ENCODE peak calls at places on chromosomes 7 and 10, in six cellular contexts. K, Y, W, P, I and D are unnamed samples.

GRCh38 chr7:133794490-133794889 is 332.6 kb upstream of the LRGUK start:
- DNase-seq in K (no peak), Y (no peak), W (peak; percentile 51), P (no peak), I (peak; percentile 30), D (no peak)

GRCh38 chr7:47375121-47375551 is 206.8 kb downstream of the TNS3 start:
- DNase-seq in K (no peak), Y (no peak), W (no peak), P (no peak), I (peak; percentile 27), D (no peak)

GRCh38 chr7:55534916-55535636 is 37.2 kb downstream of the VOPP1 start:
- DNase-seq in K (no peak), Y (no peak), W (no peak), P (no peak), I (no peak), D (no peak)

GRCh38 chr7:95886501-95887090 is 114.2 kb downstream of the DYNC1I1 start:
- DNase-seq in K (no peak), Y (no peak), W (peak; percentile 73), P (peak; percentile 58), I (no peak), D (peak; percentile 9)

GRCh38 chr10:83723080-83723479 is 416.2 kb upstream of the GHITM start:
- DNase-seq in K (no peak), Y (no peak), W (no peak), P (no peak), I (no peak), D (no peak)

GRCh38 chr7:137967143-137968018 is 34.5 kb downstream of the CREB3L2 start:
- DNase-seq in K (no peak), Y (peak; percentile 24), W (no peak), P (peak; percentile 27), I (no peak), D (peak; percentile 90)

GRCh38 chr10:63416376-63416775 is 49.4 kb downstream of the JMJD1C start:
- DNase-seq in K (no peak), Y (no peak), W (no peak), P (no peak), I (no peak), D (peak; percentile 15)

GRCh38 chr10:132687893-132688579 is 97.9 kb downstream of the NKX6-2 start:
- DNase-seq in K (no peak), Y (peak; percentile 17), W (no peak), P (no peak), I (no peak), D (no peak)

GRCh38 chr10:667602-668143 is 21.8 kb downstream of the DIP2C start:
- DNase-seq in K (no peak), Y (no peak), W (no peak), P (no peak), I (no peak), D (no peak)

GRCh38 chr7:74039337-74039736 is 11.4 kb downstream of the ELN start:
- DNase-seq in K (no peak), Y (peak; percentile 50), W (peak; percentile 22), P (no peak), I (no peak), D (no peak)

GRCh38 chr10:71080381-71081228 is 131.8 kb upstream of the UNC5B start:
- DNase-seq in K (no peak), Y (peak; percentile 18), W (no peak), P (no peak), I (no peak), D (no peak)

GRCh38 chr10:43198682-43199005 is 60.4 kb downstream of the CSGALNACT2 start:
- DNase-seq in K (no peak), Y (peak; percentile 37), W (no peak), P (no peak), I (no peak), D (no peak)

GRCh38 chr10:88477343-88478085 is 105.6 kb downstream of the RNLS start:
- DNase-seq in K (no peak), Y (no peak), W (no peak), P (no peak), I (no peak), D (no peak)

GRCh38 chr10:107103174-107104025 is 61.1 kb downstream of the SORCS1 start:
- DNase-seq in K (no peak), Y (peak; percentile 22), W (no peak), P (no peak), I (no peak), D (no peak)

GRCh38 chr10:84233940-84234339 is 7.4 kb downstream of the LRIT1 start:
- DNase-seq in K (no peak), Y (no peak), W (no peak), P (no peak), I (no peak), D (no peak)

GRCh38 chr10:49627644-49628247 is 13.9 kb downstream of the CHAT start:
- DNase-seq in K (no peak), Y (no peak), W (no peak), P (no peak), I (no peak), D (no peak)

GRCh38 chr10:49395741-49396665 is at the start of gene DRGX:
- DNase-seq in K (no peak), Y (no peak), W (no peak), P (no peak), I (no peak), D (no peak)

GRCh38 chr7:87518735-87519134 is 43.3 kb upstream of the ABCB4 start:
- DNase-seq in K (no peak), Y (no peak), W (no peak), P (no peak), I (no peak), D (no peak)

GRCh38 chr7:44990520-44991023 is 9.4 kb upstream of the CCM2 start:
- DNase-seq in K (no peak), Y (no peak), W (peak; percentile 42), P (no peak), I (no peak), D (no peak)